ENCODE peak calls at places on chromosomes 3 and 15, in five cellular contexts. Z, V, G, L and B are unnamed samples.
A peak's percentile ranks its signal among the peaks of the same experiment; 100 is the strongest.

GRCh38 chr3:63450634-63451363 is 172.7 kb downstream of the SYNPR start:
- DNase-seq in L (no peak), Z (no peak), V (no peak), G (no peak), B (no peak)

GRCh38 chr3:184230603-184231528 is 1.5 kb downstream of the VWA5B2 start:
- DNase-seq in L (peak; percentile 14), Z (no peak), G (no peak), V (no peak), B (no peak)

GRCh38 chr3:38247366-38248035 is 18.1 kb upstream of the SLC22A13 start:
- DNase-seq in V (peak; percentile 92), L (peak; percentile 89), G (peak; percentile 94), Z (peak; percentile 87), B (peak; percentile 73)

GRCh38 chr15:59260090-59260489 is 53.4 kb downstream of the LDHAL6B start:
- DNase-seq in Z (no peak), G (no peak), V (no peak), L (no peak), B (no peak)

GRCh38 chr3:196141866-196142673 is 60.2 kb upstream of the TFRC start:
- DNase-seq in L (no peak), V (no peak), Z (no peak), G (no peak), B (no peak)

GRCh38 chr15:29102911-29103824 is 166.5 kb downstream of the NSMCE3 start:
- DNase-seq in L (no peak), V (no peak), Z (peak; percentile 28), G (peak; percentile 44), B (no peak)

GRCh38 chr3:108511055-108511454 is 659 bp upstream of the MYH15 start:
- DNase-seq in L (no peak), V (no peak), G (no peak), Z (no peak), B (no peak)

GRCh38 chr15:68346986-68347385 is 69.4 kb downstream of the FEM1B start:
- DNase-seq in V (no peak), L (no peak), G (no peak), Z (no peak), B (no peak)

GRCh38 chr3:42730294-42730693 is 27.7 kb upstream of the HHATL start:
- DNase-seq in L (no peak), V (no peak), G (no peak), Z (no peak), B (no peak)

GRCh38 chr3:138365991-138366759 is 17.8 kb downstream of the MRAS start:
- DNase-seq in V (no peak), Z (no peak), L (no peak), G (no peak), B (no peak)

GRCh38 chr15:31437686-31438085 is 111.1 kb downstream of the KLF13 start:
- DNase-seq in V (no peak), G (no peak), Z (no peak), L (no peak), B (no peak)

GRCh38 chr15:81296673-81297072 is 27.3 kb downstream of the STARD5 start:
- DNase-seq in V (no peak), G (no peak), L (no peak), Z (no peak), B (no peak)

GRCh38 chr3:176741648-176742047 is 455.6 kb downstream of the TBL1XR1 start:
- DNase-seq in V (no peak), L (no peak), G (no peak), Z (no peak), B (no peak)

GRCh38 chr3:195704433-195704999 is 16.3 kb upstream of the MUC20 start:
- DNase-seq in Z (no peak), V (no peak), L (no peak), G (no peak), B (no peak)

GRCh38 chr3:94887056-94887455 is 824.2 kb downstream of the NSUN3 start:
- DNase-seq in L (no peak), Z (no peak), G (no peak), V (no peak), B (no peak)

GRCh38 chr3:127764841-127765362 is 57.4 kb downstream of the MGLL start:
- DNase-seq in V (no peak), G (peak; percentile 29), Z (no peak), L (peak; percentile 49), B (no peak)

GRCh38 chr3:65356331-65357286 is 668.8 kb upstream of the ADAMTS9 start:
- DNase-seq in G (no peak), V (no peak), Z (peak; percentile 21), L (no peak), B (no peak)

GRCh38 chr3:42638339-42638842 is 15.1 kb upstream of the ZBTB47 start:
- DNase-seq in V (no peak), Z (no peak), L (no peak), G (no peak), B (no peak)

GRCh38 chr3:160928183-160928718 is 172.2 kb downstream of the PPM1L start:
- DNase-seq in Z (no peak), V (no peak), G (no peak), L (no peak), B (no peak)

GRCh38 chr3:114408763-114409162 is 114.9 kb downstream of the TIGIT start:
- DNase-seq in V (no peak), L (no peak), Z (no peak), G (peak; percentile 35), B (no peak)

GRCh38 chr3:182902236-182902635 is 78.1 kb downstream of the DCUN1D1 start:
- DNase-seq in G (no peak), L (no peak), Z (no peak), V (no peak), B (no peak)

GRCh38 chr3:66644549-66644948 is 143.7 kb upstream of the LRIG1 start:
- DNase-seq in L (no peak), Z (no peak), V (no peak), G (no peak), B (no peak)

GRCh38 chr3:111980716-111981456 is 2.1 kb downstream of the ABHD10 start:
- DNase-seq in Z (no peak), V (no peak), L (no peak), G (no peak), B (no peak)
- H3K4me3 ChIP-seq in Z (peak overlapping the region; percentile 85), V (no peak overlapping the region), L (peak overlapping the region; percentile 90), G (peak overlapping the region; percentile 15), B (no peak overlapping the region)

DNA sequence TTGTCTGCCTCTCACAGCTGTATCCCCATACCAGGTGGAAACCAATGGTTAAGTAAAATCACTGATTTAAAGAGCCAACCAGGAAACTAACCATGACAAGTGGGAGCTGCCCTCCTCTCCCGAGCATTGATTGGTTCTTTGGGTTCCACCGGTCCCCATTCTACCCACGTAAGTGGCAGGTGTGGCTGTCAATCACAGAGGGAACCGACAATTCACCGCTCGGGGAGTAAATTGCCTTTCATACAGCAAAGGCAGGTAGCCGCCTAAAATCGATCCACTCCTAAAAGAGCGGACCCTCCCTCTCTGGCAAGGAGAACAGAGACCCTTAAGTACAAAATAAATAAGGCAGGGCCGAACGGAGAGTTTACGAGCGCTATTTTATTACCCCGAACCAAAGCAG is 1.2 kb downstream of the ERC2 start:
- DNase-seq in V (peak; percentile 87), Z (peak; percentile 28), L (no peak), G (peak; percentile 43), B (peak; percentile 19)
- H3K4me3 ChIP-seq in V (peak overlapping the region; percentile 61), Z (no peak overlapping the region), L (no peak overlapping the region), G (no peak overlapping the region), B (peak overlapping the region; percentile 56)

DNA sequence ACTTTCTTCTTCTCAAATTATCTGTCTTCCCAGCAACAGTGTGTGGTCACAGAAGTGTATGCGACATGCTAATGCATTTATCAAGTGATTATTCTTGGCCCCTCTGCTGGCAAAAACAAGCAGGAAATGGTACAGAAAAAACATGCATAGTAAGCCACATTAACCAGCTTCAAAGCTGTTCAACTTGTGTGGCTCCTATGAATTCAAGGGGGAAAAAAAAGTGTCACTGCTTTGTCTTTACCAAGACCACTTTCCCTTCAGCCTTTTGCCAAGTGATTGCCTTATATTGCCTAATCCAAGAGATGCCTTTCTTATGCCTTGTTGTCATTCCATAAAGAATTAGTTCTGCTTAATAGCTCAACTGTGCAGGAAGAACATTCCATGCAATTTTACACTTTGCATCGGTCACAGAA is 39.1 kb downstream of the PRTG start:
- DNase-seq in V (peak; percentile 40), Z (peak; percentile 16), G (peak; percentile 21), L (peak; percentile 63), B (peak; percentile 21)
- H3K4me3 ChIP-seq in V (no peak overlapping the region), Z (no peak overlapping the region), G (no peak overlapping the region), L (no peak overlapping the region), B (no peak overlapping the region)

GRCh38 chr3:120497813-120498212 is 47.0 kb upstream of the FSTL1 start:
- DNase-seq in L (peak; percentile 21), G (peak; percentile 33), Z (no peak), V (no peak), B (no peak)
- H3K4me3 ChIP-seq in L (peak overlapping the region; percentile 47), G (no peak overlapping the region), Z (no peak overlapping the region), V (no peak overlapping the region), B (no peak overlapping the region)

GRCh38 chr15:99250001-99250400 is 620 bp upstream of the TTC23 start:
- DNase-seq in G (no peak), Z (no peak), V (no peak), L (peak; percentile 30), B (no peak)

GRCh38 chr15:99250494-99251435 is 516 bp upstream of the LRRC28 start:
- DNase-seq in L (peak; percentile 100), G (peak; percentile 99), Z (peak; percentile 99), V (peak; percentile 98), B (peak; percentile 95)

GRCh38 chr15:99251436-99251821 is at the start of gene LRRC28:
- DNase-seq in L (no peak), G (no peak), V (no peak), Z (no peak), B (no peak)

GRCh38 chr15:99253381-99254090 is 2.3 kb downstream of the LRRC28 start:
- DNase-seq in Z (peak; percentile 51), G (peak; percentile 88), L (peak; percentile 18), V (peak; percentile 85), B (peak; percentile 15)

GRCh38 chr15:99252326-99252725 is 1.0 kb downstream of the LRRC28 start:
- DNase-seq in G (no peak), V (no peak), L (no peak), Z (no peak), B (no peak)
- H3K4me3 ChIP-seq in G (peak overlapping the region; percentile 72), V (peak overlapping the region; percentile 59), L (peak overlapping the region; percentile 93), Z (peak overlapping the region; percentile 86), B (peak overlapping the region; percentile 70)